ENCODE peak calls at places on chromosomes 6 and 20, in nine cellular contexts. F is PC-3, R is endothelial cell, N is chondrocyte, P is cardiac fibroblast, H is AG04449, X is tibial artery, J is adrenal gland, T is activated B cell treated with CpG ODN at 0.5 μM for 24 hours. D is an unnamed sample.

GRCh38 chr20:64072664-64073063 is 6.7 kb downstream of the RGS19 start:
- DNase-seq in F (no peak), R (no peak), N (no peak), P (no peak), H (no peak), X (no peak), J (no peak), T (no peak), D (no peak)

GRCh38 chr20:23009636-23010035 is 25.5 kb upstream of the SSTR4 start:
- DNase-seq in F (peak; percentile 42), R (no peak), N (no peak), P (peak; percentile 18), H (no peak), X (no peak), J (no peak), T (no peak), D (no peak)

GRCh38 chr20:21240394-21240793 is 62.7 kb upstream of the XRN2 start:
- DNase-seq in F (no peak), R (no peak), N (no peak), P (no peak), H (no peak), X (no peak), J (no peak), T (no peak), D (no peak)

GRCh38 chr6:155273438-155273837 is 9.6 kb downstream of the CLDN20 start:
- DNase-seq in F (no peak), R (peak; percentile 52), N (no peak), P (peak; percentile 97), H (peak; percentile 79), X (no peak), J (no peak), T (no peak), D (no peak)

GRCh38 chr6:82711105-82711829 is 347.6 kb downstream of the TPBG start:
- DNase-seq in F (no peak), R (no peak), N (no peak), P (no peak), H (no peak), X (no peak), J (no peak), T (no peak), D (no peak)

GRCh38 chr6:2021713-2022125 is 223.7 kb downstream of the GMDS start:
- DNase-seq in F (peak; percentile 66), R (no peak), N (no peak), P (peak; percentile 54), H (peak; percentile 47), X (peak; percentile 82), J (peak; percentile 35), T (no peak), D (no peak)

GRCh38 chr6:120779441-120779840 is 554.8 kb downstream of the TBC1D32 start:
- DNase-seq in F (no peak), R (no peak), N (peak; percentile 59), P (no peak), H (no peak), X (no peak), J (no peak), T (no peak), D (no peak)

GRCh38 chr6:150857062-150857905 is 8.2 kb upstream of the MTHFD1L start:
- DNase-seq in F (peak; percentile 92), R (no peak), N (no peak), P (peak; percentile 100), H (peak; percentile 98), X (no peak), J (peak; percentile 70), T (no peak), D (no peak)

GRCh38 chr20:64107736-64108457 is 532 bp upstream of the NPBWR2 start:
- DNase-seq in F (no peak), R (no peak), N (peak; percentile 84), P (no peak), H (no peak), X (no peak), J (no peak), T (peak; percentile 34), D (no peak)

GRCh38 chr6:113651120-113651519 is 206.0 kb upstream of the MARCKS start:
- DNase-seq in F (no peak), R (no peak), N (no peak), P (no peak), H (no peak), X (no peak), J (no peak), T (no peak), D (no peak)

GRCh38 chr6:14292119-14292518 is 174.5 kb downstream of the CD83 start:
- DNase-seq in F (peak; percentile 43), R (no peak), N (no peak), P (no peak), H (no peak), X (no peak), J (no peak), T (no peak), D (no peak)

DNA sequence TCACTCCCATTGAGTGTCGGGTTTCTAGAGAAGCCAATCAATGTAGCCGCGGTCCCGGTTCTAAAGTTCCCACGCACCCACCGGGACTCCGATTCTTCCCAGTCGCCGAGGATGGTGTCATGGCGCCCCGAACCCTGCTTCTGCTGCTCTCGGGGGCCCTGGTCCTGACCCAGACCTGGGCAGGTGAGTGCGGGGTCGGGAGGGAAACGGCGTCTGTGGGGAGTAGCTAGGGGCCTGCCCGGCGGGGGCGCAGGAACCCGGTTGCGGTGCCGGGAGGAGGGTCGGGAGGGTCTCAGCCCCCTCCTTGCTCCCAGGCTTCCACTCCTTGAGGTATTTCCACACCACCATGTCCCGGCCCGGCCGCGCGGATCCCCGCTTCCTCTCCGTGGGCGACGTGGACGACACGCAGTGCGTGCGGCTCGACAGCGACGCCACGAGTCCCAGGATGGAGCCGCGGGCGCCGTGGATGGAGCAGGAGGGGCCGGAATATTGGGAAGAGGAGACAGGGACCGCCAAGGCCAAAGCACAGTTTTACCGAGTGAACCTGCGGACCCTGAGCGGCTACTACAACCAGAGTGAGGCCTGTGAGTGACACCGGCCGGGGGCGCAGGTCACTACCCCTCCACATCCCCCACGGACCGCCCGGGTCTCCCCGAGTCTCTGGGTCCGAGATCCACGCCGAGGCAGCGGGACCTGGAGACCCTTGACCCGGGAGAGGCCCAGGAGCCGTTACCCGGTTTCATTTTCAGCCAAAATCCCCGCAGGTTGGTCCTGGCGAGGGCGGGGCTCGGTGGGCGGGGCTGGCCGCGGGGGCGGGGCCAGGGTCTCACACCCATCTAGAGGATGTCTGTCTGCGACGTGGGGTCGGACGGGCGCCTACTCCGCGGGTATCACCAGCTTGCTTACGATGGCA is 35.2 kb upstream of the HLA-G start:
- DNase-seq in F (peak; percentile 46), R (peak; percentile 49), N (no peak), P (peak; percentile 24), H (no peak), X (peak; percentile 61), J (peak; percentile 69), T (peak; percentile 56), D (peak; percentile 14)
- TF ChIP-seq CTCF in F (peak; percentile 58), R (no peak), N (peak; percentile 82), P (peak; percentile 49), H (peak; percentile 62), X (peak; percentile 62), J (peak; percentile 53), T (no peak), D (peak; percentile 60)

DNA sequence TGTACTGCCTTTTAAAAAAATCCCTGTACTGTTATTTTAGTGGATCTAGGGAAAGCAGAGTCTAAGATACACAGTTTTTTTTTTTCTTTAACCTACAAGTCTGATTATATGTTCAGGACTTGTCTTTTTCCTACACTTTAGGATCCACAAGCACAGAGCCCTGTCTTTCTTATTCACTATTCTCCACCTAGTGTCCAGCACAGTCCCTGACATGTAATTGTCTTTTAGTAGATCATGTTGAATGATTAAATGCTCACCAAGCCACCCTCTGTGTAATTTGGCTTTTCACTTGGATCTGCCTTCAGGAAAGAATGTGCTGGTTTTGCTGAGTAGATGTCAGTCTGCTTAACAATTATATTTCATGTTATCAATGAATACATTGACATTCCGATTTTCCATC is 35.8 kb upstream of the YWHAB start:
- DNase-seq in F (no peak), R (no peak), N (no peak), P (no peak), H (no peak), X (no peak), J (no peak), T (no peak), D (no peak)
- TF ChIP-seq CTCF in F (peak; percentile 30), R (no peak), N (peak; percentile 23), P (no peak), H (no peak), X (no peak), J (no peak), T (no peak), D (peak; percentile 18)

DNA sequence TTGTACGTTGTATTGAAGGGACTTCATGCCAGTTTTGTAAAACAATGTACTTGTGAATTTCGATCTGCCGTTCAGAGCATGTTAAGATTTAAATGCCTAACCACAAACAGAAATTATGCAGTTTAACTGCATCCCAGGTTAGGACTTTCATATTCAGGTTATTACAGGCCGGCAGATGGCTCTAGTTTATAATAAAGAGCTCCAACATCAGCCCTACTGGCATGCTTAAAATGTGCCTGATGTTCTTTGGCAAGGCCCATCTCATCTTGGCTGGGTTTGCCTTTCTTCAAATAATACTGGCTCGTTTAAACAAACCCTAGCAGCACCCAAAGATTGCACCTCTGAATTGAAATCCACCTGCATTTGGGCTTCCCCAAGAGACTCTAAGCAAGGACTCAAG is 169.3 kb upstream of the RIN2 start:
- DNase-seq in F (peak; percentile 32), R (no peak), N (no peak), P (no peak), H (no peak), X (no peak), J (no peak), T (no peak), D (no peak)
- TF ChIP-seq CTCF in F (peak; percentile 39), R (no peak), N (no peak), P (no peak), H (no peak), X (no peak), J (no peak), T (no peak), D (no peak)

GRCh38 chr20:44719841-44720240 is 4.7 kb downstream of the CCN5 start:
- DNase-seq in F (no peak), R (no peak), N (peak; percentile 90), P (no peak), H (no peak), X (no peak), J (no peak), T (no peak), D (no peak)

GRCh38 chr20:44715495-44716308 is 533 bp downstream of the CCN5 start:
- DNase-seq in F (no peak), R (no peak), N (no peak), P (no peak), H (no peak), X (no peak), J (no peak), T (no peak), D (no peak)

GRCh38 chr20:44720617-44720993 is 5.4 kb downstream of the CCN5 start:
- DNase-seq in F (peak; percentile 77), R (no peak), N (peak; percentile 62), P (peak; percentile 79), H (no peak), X (peak; percentile 77), J (peak; percentile 80), T (no peak), D (no peak)

GRCh38 chr20:44716309-44717106 is 1.3 kb downstream of the CCN5 start:
- DNase-seq in F (no peak), R (no peak), N (no peak), P (no peak), H (no peak), X (no peak), J (no peak), T (no peak), D (no peak)

DNA sequence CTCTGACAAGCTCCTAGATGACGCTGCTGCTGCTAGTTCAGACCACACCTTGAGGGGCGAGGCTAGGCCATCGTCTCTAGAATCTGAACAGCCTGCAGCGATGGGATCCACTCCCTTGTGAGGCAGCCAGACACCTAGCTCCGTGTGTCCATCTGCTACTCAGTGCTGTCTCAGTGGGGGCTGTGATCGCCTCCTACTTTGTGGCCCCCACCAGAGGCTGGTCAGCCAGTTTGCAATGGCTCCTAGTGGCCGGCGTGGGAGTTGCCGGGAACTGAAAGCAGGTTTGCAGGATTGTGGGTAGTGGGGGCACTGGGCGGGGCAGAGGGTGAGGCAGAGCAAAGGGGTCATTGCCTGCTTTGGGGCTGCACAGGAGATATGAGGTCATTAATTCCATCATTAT is 2.8 kb downstream of the CCN5 start:
- DNase-seq in F (no peak), R (peak; percentile 20), N (no peak), P (no peak), H (no peak), X (no peak), J (no peak), T (no peak), D (no peak)
- TF ChIP-seq CTCF in F (peak; percentile 47), R (peak; percentile 43), N (peak; percentile 64), P (peak; percentile 46), H (peak; percentile 25), X (peak; percentile 33), J (peak; percentile 24), T (no peak), D (peak; percentile 49)

D was measured in neural crest cell.